ENCODE peak calls at places on chromosomes 4 and X, in eight cellular contexts. F, U, O, R, A, C, X and Q are unnamed samples.

GRCh38 chr4:142231787-142232186 is 595.4 kb downstream of the IL15 start:
- DNase-seq in F (no peak), U (no peak), O (no peak), R (no peak), A (no peak), C (no peak), X (no peak), Q (no peak)

GRCh38 chrX:9619581-9619980 is 146.1 kb downstream of the GPR143 start:
- DNase-seq in F (peak), U (no peak), O (no peak), R (no peak), A (no peak), C (no peak), X (no peak), Q (no peak)

GRCh38 chr4:121960801-121961200 is 8.9 kb upstream of the TRPC3 start:
- DNase-seq in F (no peak), U (no peak), O (no peak), R (no peak), A (no peak), C (no peak), X (no peak), Q (no peak)

GRCh38 chr4:180280076-180280475 is 1963.1 kb upstream of the TENM3 start:
- DNase-seq in F (no peak), U (no peak), O (no peak), R (no peak), A (no peak), C (no peak), X (no peak), Q (no peak)

GRCh38 chr4:189092596-189092995 is 848.1 kb upstream of the FRG1 start:
- DNase-seq in F (peak), U (no peak), O (no peak), R (peak), A (no peak), C (no peak), X (no peak), Q (no peak)

GRCh38 chr4:1598206-1598605 is 85.9 kb downstream of the FAM53A start:
- DNase-seq in F (no peak), U (no peak), O (no peak), R (no peak), A (no peak), C (no peak), X (no peak), Q (no peak)

GRCh38 chrX:80648023-80648422 is 161.7 kb downstream of the BRWD3 start:
- DNase-seq in F (no peak), U (peak), O (no peak), R (peak), A (peak), C (no peak), X (no peak), Q (peak)

GRCh38 chr4:76383001-76383400 is 37.9 kb downstream of the CCDC158 start:
- DNase-seq in F (peak), U (no peak), O (no peak), R (no peak), A (no peak), C (no peak), X (no peak), Q (no peak)

GRCh38 chr4:1208266-1208961 is 36.0 kb upstream of the SPON2 start:
- DNase-seq in F (no peak), U (no peak), O (peak), R (peak), A (no peak), C (no peak), X (no peak), Q (no peak)

GRCh38 chrX:132986556-132986955 is 28.1 kb upstream of the HS6ST2 start:
- DNase-seq in F (no peak), U (no peak), O (no peak), R (no peak), A (no peak), C (no peak), X (no peak), Q (no peak)

GRCh38 chrX:74119016-74119910 is 184.7 kb upstream of the ZCCHC13 start:
- DNase-seq in F (no peak), U (no peak), O (no peak), R (peak), A (no peak), C (no peak), X (no peak), Q (peak)

GRCh38 chr4:184794470-184794869 is 31.3 kb downstream of the ACSL1 start:
- DNase-seq in F (no peak), U (no peak), O (no peak), R (no peak), A (no peak), C (no peak), X (no peak), Q (no peak)

GRCh38 chr4:27176400-27176799 is 315.8 kb downstream of the STIM2 start:
- DNase-seq in F (peak), U (peak), O (no peak), R (peak), A (peak), C (no peak), X (no peak), Q (no peak)

GRCh38 chrX:57074458-57074857 is 46.9 kb downstream of the SPIN2B start:
- DNase-seq in F (no peak), U (no peak), O (no peak), R (no peak), A (no peak), C (no peak), X (no peak), Q (no peak)

GRCh38 chr4:73859614-73860088 is 6.6 kb downstream of the PF4V1 start:
- DNase-seq in F (peak), U (no peak), O (no peak), R (peak), A (no peak), C (no peak), X (no peak), Q (peak)

GRCh38 chr4:39406763-39407583 is at the start of gene KLB:
- DNase-seq in F (peak), U (no peak), O (no peak), R (no peak), A (no peak), C (peak), X (no peak), Q (no peak)

GRCh38 chr4:147733614-147734344 is 1.9 kb downstream of the ARHGAP10 start:
- DNase-seq in F (no peak), U (no peak), O (no peak), R (peak), A (no peak), C (peak), X (no peak), Q (peak)

GRCh38 chrX:72712094-72712755 is 1.9 kb downstream of the PHKA1 start:
- DNase-seq in F (no peak), U (peak), O (no peak), R (peak), A (no peak), C (no peak), X (no peak), Q (no peak)

GRCh38 chr4:5371415-5372190 is 320.3 kb downstream of the STK32B start:
- DNase-seq in F (no peak), U (no peak), O (no peak), R (no peak), A (no peak), C (no peak), X (no peak), Q (no peak)

GRCh38 chr4:186851291-186852077 is 127.8 kb upstream of the FAT1 start:
- DNase-seq in F (peak), U (no peak), O (no peak), R (no peak), A (no peak), C (no peak), X (no peak), Q (no peak)

GRCh38 chrX:2708016-2708415 is 16.9 kb downstream of the CD99 start:
- DNase-seq in F (no peak), U (no peak), O (no peak), R (peak), A (no peak), C (no peak), X (no peak), Q (no peak)

GRCh38 chrX:30067677-30068076 is 147.7 kb upstream of the MAGEB2 start:
- DNase-seq in F (no peak), U (no peak), O (no peak), R (no peak), A (no peak), C (no peak), X (no peak), Q (no peak)

GRCh38 chrX:48958635-48959094 is 1.3 kb upstream of the OTUD5 start:
- DNase-seq in F (peak), U (no peak), O (no peak), R (peak), A (no peak), C (peak), X (no peak), Q (peak)

GRCh38 chr4:69617083-69617694 is 22.3 kb downstream of the UGT2A2 start:
- DNase-seq in F (peak), U (peak), O (no peak), R (peak), A (peak), C (no peak), X (no peak), Q (no peak)

GRCh38 chr4:109410226-109410625 is 23.4 kb upstream of the SEC24B start:
- DNase-seq in F (no peak), U (no peak), O (no peak), R (no peak), A (no peak), C (no peak), X (no peak), Q (no peak)